ENCODE peak calls at places on chromosomes 6 and 20, in nine cellular contexts. W is erythroblast; V is T-helper 1 cell; M is CD4-positive, alpha-beta T cell; I is AG10803; P is MM.1S; D is MV-4-11; H is activated naive CD4-positive, alpha-beta T cell treated with anti-CD3 and anti-CD28 coated beads, Interleukin-2, amount 50 U/mL, for 16 hours; R is activated T-cell treated with anti-CD3 and anti-CD28 coated beads for 1 hour. J is an unnamed sample.
A peak's percentile ranks its signal among the peaks of the same experiment; 100 is the strongest.

GRCh38 chr20:23227274-23227673 is 123.3 kb upstream of the NXT1 start:
- DNase-seq in P (no peak), V (no peak), D (no peak), M (no peak), I (no peak), R (no peak), H (no peak), W (no peak), J (no peak)

GRCh38 chr6:117545161-117545595 is 57.1 kb downstream of the GOPC start:
- DNase-seq in W (no peak), M (no peak), H (no peak), V (no peak), P (peak; percentile 81), R (no peak), D (no peak), I (no peak), J (no peak)

GRCh38 chr6:145557474-145557873 is 177.8 kb downstream of the EPM2A start:
- DNase-seq in P (no peak), H (no peak), I (no peak), M (no peak), D (no peak), R (no peak), W (no peak), V (no peak), J (no peak)

GRCh38 chr6:160400426-160400825 is 52.2 kb downstream of the SLC22A3 start:
- DNase-seq in M (no peak), P (peak; percentile 81), I (peak; percentile 5), D (peak; percentile 30), R (no peak), V (no peak), H (no peak), W (no peak), J (peak; percentile 12)

GRCh38 chr20:49676581-49677291 is 36.9 kb downstream of the B4GALT5 start:
- DNase-seq in V (no peak), P (peak; percentile 81), M (no peak), H (no peak), R (no peak), I (peak; percentile 42), D (peak; percentile 73), W (peak; percentile 78), J (peak; percentile 81)

GRCh38 chr20:6450841-6451240 is 316.6 kb upstream of the BMP2 start:
- DNase-seq in H (no peak), P (no peak), V (no peak), I (no peak), W (no peak), M (no peak), D (no peak), R (no peak), J (no peak)

GRCh38 chr6:12866422-12867029 is 150.0 kb downstream of the PHACTR1 start:
- DNase-seq in D (no peak), V (no peak), I (no peak), R (no peak), M (no peak), H (no peak), W (no peak), P (no peak), J (no peak)

GRCh38 chr20:40861427-40862008 is 167.1 kb upstream of the TOP1 start:
- DNase-seq in M (no peak), D (no peak), I (no peak), W (no peak), R (no peak), H (no peak), P (no peak), V (no peak), J (no peak)

GRCh38 chr6:43770417-43771209 is 602 bp downstream of the VEGFA start:
- DNase-seq in M (peak; percentile 53), H (peak; percentile 51), V (no peak), P (peak; percentile 41), W (peak; percentile 82), R (no peak), I (peak; percentile 68), D (peak; percentile 77), J (peak; percentile 86)

GRCh38 chr20:19211661-19212523 is 550 bp upstream of the SLC24A3 start:
- DNase-seq in P (no peak), H (no peak), I (no peak), R (no peak), D (no peak), W (peak; percentile 63), V (no peak), M (no peak), J (peak; percentile 64)

GRCh38 chr20:38806855-38807655 is 1.6 kb downstream of the PPP1R16B start:
- DNase-seq in V (peak; percentile 25), W (no peak), R (peak; percentile 13), D (peak; percentile 19), P (peak; percentile 49), M (peak; percentile 37), I (no peak), H (peak; percentile 22), J (peak; percentile 40)

GRCh38 chr6:44248579-44248978 is 1.7 kb downstream of the HSP90AB1 start:
- DNase-seq in P (no peak), W (no peak), R (no peak), M (no peak), I (no peak), V (no peak), D (no peak), H (no peak), J (no peak)